ENCODE peak calls at places on chromosomes 13 and 19, in five cellular contexts. One of them, this sample, is unnamed.

GRCh38 chr19:8148410-8149231 is 771 bp downstream of the FBN3 start:
- DNase-seq in MCF 10A: no peak
- DNase-seq in Calu3: peak; percentile 40
- DNase-seq in progenitor cell of endocrine pancreas: peak; percentile 68
- DNase-seq in pancreas: peak; percentile 56
- DNase-seq in this sample: no peak

GRCh38 chr13:24648983-24649684 is 31.1 kb upstream of the ATP12A start:
- DNase-seq in progenitor cell of endocrine pancreas: no peak
- DNase-seq in MCF 10A: no peak
- DNase-seq in pancreas: no peak
- DNase-seq in Calu3: no peak
- DNase-seq in this sample: no peak

GRCh38 chr19:45901432-45901903 is 945 bp downstream of the MYPOP start:
- DNase-seq in progenitor cell of endocrine pancreas: no peak
- DNase-seq in Calu3: no peak
- DNase-seq in MCF 10A: peak; percentile 29
- DNase-seq in pancreas: peak; percentile 56
- DNase-seq in this sample: no peak

GRCh38 chr13:81406022-81406421 is 1065.1 kb upstream of the SPRY2 start:
- DNase-seq in pancreas: no peak
- DNase-seq in progenitor cell of endocrine pancreas: no peak
- DNase-seq in MCF 10A: no peak
- DNase-seq in Calu3: no peak
- DNase-seq in this sample: peak; percentile 39

GRCh38 chr19:38707512-38708114 is 36.7 kb downstream of the CAPN12 start:
- DNase-seq in progenitor cell of endocrine pancreas: no peak
- DNase-seq in MCF 10A: no peak
- DNase-seq in pancreas: peak; percentile 76
- DNase-seq in Calu3: peak; percentile 89
- DNase-seq in this sample: no peak

GRCh38 chr13:60135344-60135743 is 28.4 kb downstream of the DIAPH3 start:
- DNase-seq in progenitor cell of endocrine pancreas: no peak
- DNase-seq in Calu3: no peak
- DNase-seq in pancreas: no peak
- DNase-seq in MCF 10A: no peak
- DNase-seq in this sample: no peak

GRCh38 chr19:49820125-49820524 is 2.0 kb downstream of the MED25 start:
- DNase-seq in Calu3: no peak
- DNase-seq in pancreas: peak; percentile 55
- DNase-seq in progenitor cell of endocrine pancreas: no peak
- DNase-seq in MCF 10A: no peak
- DNase-seq in this sample: no peak

GRCh38 chr19:5628470-5628869 is 5.6 kb downstream of the SAFB start:
- DNase-seq in progenitor cell of endocrine pancreas: no peak
- DNase-seq in pancreas: no peak
- DNase-seq in Calu3: no peak
- DNase-seq in MCF 10A: no peak
- DNase-seq in this sample: no peak

GRCh38 chr19:18021121-18021755 is 13.3 kb downstream of the ARRDC2 start:
- DNase-seq in MCF 10A: peak; percentile 93
- DNase-seq in Calu3: peak; percentile 83
- DNase-seq in pancreas: peak; percentile 82
- DNase-seq in progenitor cell of endocrine pancreas: no peak
- DNase-seq in this sample: peak; percentile 76

GRCh38 chr19:17680235-17680722 is 7.9 kb downstream of the UNC13A start:
- DNase-seq in MCF 10A: no peak
- DNase-seq in pancreas: peak; percentile 37
- DNase-seq in Calu3: peak; percentile 60
- DNase-seq in progenitor cell of endocrine pancreas: no peak
- DNase-seq in this sample: peak; percentile 16

GRCh38 chr13:66128692-66129269 is 1101.4 kb downstream of the PCDH9 start:
- DNase-seq in Calu3: no peak
- DNase-seq in pancreas: no peak
- DNase-seq in MCF 10A: no peak
- DNase-seq in progenitor cell of endocrine pancreas: no peak
- DNase-seq in this sample: no peak

GRCh38 chr19:56076413-56076998 is 44.6 kb downstream of the ZNF787 start:
- DNase-seq in pancreas: no peak
- DNase-seq in Calu3: peak; percentile 75
- DNase-seq in MCF 10A: peak; percentile 60
- DNase-seq in progenitor cell of endocrine pancreas: peak; percentile 59
- DNase-seq in this sample: peak; percentile 36